ENCODE peak calls at places on chromosomes 5 and 9, in eight cellular contexts. D is GM12878, K is spleen, C is HCT116, F is vagina, O is prostate gland, Y is transverse colon, Q is sigmoid colon. V is an unnamed sample.
A peak's percentile ranks its signal among the peaks of the same experiment; 100 is the strongest.

GRCh38 chr9:91882628-91883027 is 67.4 kb downstream of the ROR2 start:
- DNase-seq in D (no peak), K (peak; percentile 17), C (no peak), F (no peak), O (no peak), Y (no peak), Q (no peak), V (no peak)

GRCh38 chr5:139271201-139272027 is 22.1 kb upstream of the MATR3 start:
- DNase-seq in D (no peak), K (no peak), C (no peak), F (no peak), O (no peak), Y (no peak), Q (no peak), V (no peak)

GRCh38 chr5:64767959-64768357 is 533 bp downstream of the SREK1IP1 start:
- DNase-seq in D (no peak), K (peak; percentile 70), C (no peak), F (no peak), O (peak; percentile 10), Y (peak; percentile 15), Q (no peak), V (peak; percentile 57)

GRCh38 chr9:133963166-133963565 is 29.0 kb downstream of the VAV2 start:
- DNase-seq in D (no peak), K (peak; percentile 61), C (no peak), F (no peak), O (no peak), Y (no peak), Q (no peak), V (no peak)

GRCh38 chr5:127608077-127608660 is 40.7 kb upstream of the CTXN3 start:
- DNase-seq in D (no peak), K (no peak), C (no peak), F (no peak), O (no peak), Y (no peak), Q (no peak), V (no peak)

GRCh38 chr5:93891491-93892480 is 150.4 kb upstream of the POU5F2 start:
- DNase-seq in D (no peak), K (no peak), C (no peak), F (no peak), O (no peak), Y (no peak), Q (no peak), V (no peak)

GRCh38 chr9:133584559-133585476 is 24.4 kb downstream of the FAM163B start:
- DNase-seq in D (no peak), K (no peak), C (no peak), F (no peak), O (peak; percentile 34), Y (peak; percentile 43), Q (no peak), V (peak; percentile 69)

GRCh38 chr9:84966876-84967830 is 297.6 kb downstream of the NTRK2 start:
- DNase-seq in D (no peak), K (no peak), C (no peak), F (no peak), O (no peak), Y (no peak), Q (no peak), V (peak; percentile 89)

GRCh38 chr9:114282507-114282906 is 40.4 kb upstream of the ORM1 start:
- DNase-seq in D (no peak), K (no peak), C (no peak), F (peak; percentile 81), O (no peak), Y (no peak), Q (no peak), V (no peak)

GRCh38 chr9:135961277-135961705 is at the start of gene UBAC1:
- DNase-seq in D (peak; percentile 63), K (peak; percentile 99), C (peak; percentile 90), F (peak; percentile 96), O (peak; percentile 95), Y (peak; percentile 97), Q (peak; percentile 98), V (peak; percentile 97)
- TF ChIP-seq POLR2AphosphoS5 in D (no peak), K (peak; percentile 60), C (peak; percentile 60), F (no peak), O (peak; percentile 87), Y (no peak), Q (no peak), V (no peak)

DNA sequence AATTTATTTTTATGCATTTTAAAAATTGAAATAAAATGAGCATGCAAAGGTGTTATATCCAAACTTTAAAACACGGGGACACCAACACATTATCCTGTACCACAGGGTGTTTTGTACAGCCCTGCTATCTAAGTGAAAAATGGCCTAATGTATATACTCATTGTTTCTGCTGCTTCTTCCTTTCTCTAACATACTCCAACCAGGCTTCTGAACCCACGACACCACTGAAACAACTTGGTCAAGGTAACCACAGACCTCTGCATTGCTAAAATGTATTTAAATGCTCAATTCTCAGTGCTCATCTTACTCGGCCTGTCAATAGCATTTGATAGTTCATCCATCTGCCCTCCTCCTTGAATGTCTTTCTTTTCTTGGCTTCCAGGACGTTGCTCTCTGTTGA is 48.3 kb downstream of the DENND1A start:
- DNase-seq in D (no peak), K (no peak), C (no peak), F (no peak), O (no peak), Y (no peak), Q (no peak), V (no peak)
- TF ChIP-seq POLR2AphosphoS5 in D (no peak), K (no peak), C (no peak), F (no peak), O (no peak), Y (no peak), Q (no peak), V (no peak)

DNA sequence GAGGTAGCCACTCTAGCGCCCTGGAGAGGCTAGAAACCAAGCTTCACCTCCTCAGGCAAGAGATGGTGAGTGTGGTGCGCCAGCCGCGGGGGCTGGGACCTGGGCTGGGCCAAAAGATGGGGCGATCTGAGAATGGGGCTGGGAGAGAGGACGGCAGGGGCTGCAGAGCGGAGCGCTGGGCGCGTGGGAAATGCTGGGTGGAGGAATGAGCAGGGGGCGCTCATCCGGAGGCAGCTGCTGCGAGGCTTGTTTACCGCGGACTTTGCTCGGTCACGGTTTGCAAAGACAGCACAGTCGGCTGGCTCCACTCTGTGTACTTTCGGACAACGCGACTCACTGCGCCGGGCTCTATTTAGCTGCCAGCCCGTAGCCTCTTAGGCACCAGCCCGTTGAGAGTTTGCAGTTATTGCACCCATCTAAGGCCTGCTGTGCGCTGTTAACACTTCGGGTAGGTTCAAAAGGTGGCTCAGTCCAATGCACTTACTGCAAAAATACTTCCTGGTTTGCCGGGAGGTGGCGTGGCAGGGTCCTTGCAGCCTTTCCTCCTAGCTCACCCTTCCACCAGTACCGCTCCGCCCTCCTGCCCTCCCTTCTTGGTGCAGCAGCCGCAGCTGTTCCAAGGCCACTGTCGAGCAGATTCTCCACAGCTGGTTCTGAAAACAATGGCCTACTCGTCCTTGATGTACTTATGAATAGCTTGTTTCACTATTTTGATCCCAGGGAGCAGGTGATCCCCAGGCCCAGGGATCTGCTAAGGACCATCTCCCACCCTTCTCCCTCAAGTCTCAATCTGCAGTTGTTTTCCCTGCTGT is 1.3 kb downstream of the LURAP1L start:
- DNase-seq in D (no peak), K (peak; percentile 85), C (peak; percentile 57), F (peak; percentile 94), O (peak; percentile 78), Y (peak; percentile 89), Q (peak; percentile 96), V (peak; percentile 85)
- TF ChIP-seq POLR2AphosphoS5 in D (no peak), K (peak; percentile 64), C (peak; percentile 82), F (peak; percentile 63), O (peak; percentile 55), Y (peak; percentile 71), Q (peak; percentile 4), V (peak; percentile 30)

GRCh38 chr5:74649421-74649973 is 9.0 kb upstream of the ENC1 start:
- DNase-seq in D (no peak), K (no peak), C (no peak), F (no peak), O (no peak), Y (no peak), Q (no peak), V (no peak)
- TF ChIP-seq POLR2AphosphoS5 in D (no peak), K (no peak), C (no peak), F (no peak), O (no peak), Y (no peak), Q (no peak), V (no peak)

V was measured in GM23338.